ENCODE peak calls at places on chromosomes 6 and 20, in eight cellular contexts. C is left ventricle myocardium inferior; O is CD4-positive, CD25-positive, alpha-beta regulatory T cell; D is aorta; U is mammary epithelial cell; L is osteoblast; X is heart right ventricle; J is heart left ventricle. N is an unnamed sample.

GRCh38 chr6:148557796-148558457 is 188.9 kb upstream of the UST start:
- DNase-seq in C (no peak), O (peak; percentile 5), D (no peak), U (no peak), L (peak; percentile 62), X (no peak), J (no peak), N (no peak)

GRCh38 chr20:7980332-7981046 is 39.1 kb downstream of the TMX4 start:
- DNase-seq in C (no peak), O (peak; percentile 56), D (no peak), U (peak; percentile 50), L (no peak), X (no peak), J (no peak), N (no peak)

GRCh38 chr6:17820055-17820454 is 113.3 kb upstream of the NUP153 start:
- DNase-seq in C (no peak), O (no peak), D (no peak), U (no peak), L (no peak), X (no peak), J (no peak), N (no peak)

GRCh38 chr6:10429638-10430427 is 15.0 kb upstream of the TFAP2A start:
- DNase-seq in C (no peak), O (peak; percentile 33), D (no peak), U (peak; percentile 74), L (no peak), X (no peak), J (no peak), N (no peak)

GRCh38 chr20:8480597-8480996 is 348.5 kb downstream of the PLCB1 start:
- DNase-seq in C (no peak), O (no peak), D (no peak), U (no peak), L (no peak), X (no peak), J (no peak), N (no peak)

GRCh38 chr6:25052181-25052580 is 116.4 kb upstream of the RIPOR2 start:
- DNase-seq in C (no peak), O (no peak), D (no peak), U (peak; percentile 4), L (no peak), X (no peak), J (no peak), N (no peak)

GRCh38 chr6:9623228-9623832 is 791.5 kb downstream of the TFAP2A start:
- DNase-seq in C (no peak), O (no peak), D (no peak), U (no peak), L (no peak), X (no peak), J (no peak), N (no peak)

GRCh38 chr6:21033575-21034026 is 499.3 kb downstream of the CDKAL1 start:
- DNase-seq in C (peak; percentile 32), O (no peak), D (peak; percentile 65), U (peak; percentile 83), L (peak; percentile 58), X (peak; percentile 15), J (peak; percentile 23), N (no peak)

GRCh38 chr6:159036673-159037072 is 8.1 kb downstream of the TAGAP start:
- DNase-seq in C (no peak), O (no peak), D (no peak), U (no peak), L (peak; percentile 45), X (no peak), J (no peak), N (no peak)

GRCh38 chr6:159033160-159034049 is 11.4 kb downstream of the TAGAP start:
- DNase-seq in C (no peak), O (no peak), D (no peak), U (no peak), L (no peak), X (no peak), J (no peak), N (no peak)

GRCh38 chr6:159035891-159036290 is 8.9 kb downstream of the TAGAP start:
- DNase-seq in C (no peak), O (no peak), D (no peak), U (no peak), L (no peak), X (no peak), J (no peak), N (no peak)

GRCh38 chr6:159037746-159038290 is 7.0 kb downstream of the TAGAP start:
- DNase-seq in C (no peak), O (no peak), D (no peak), U (peak; percentile 17), L (no peak), X (no peak), J (no peak), N (no peak)

DNA sequence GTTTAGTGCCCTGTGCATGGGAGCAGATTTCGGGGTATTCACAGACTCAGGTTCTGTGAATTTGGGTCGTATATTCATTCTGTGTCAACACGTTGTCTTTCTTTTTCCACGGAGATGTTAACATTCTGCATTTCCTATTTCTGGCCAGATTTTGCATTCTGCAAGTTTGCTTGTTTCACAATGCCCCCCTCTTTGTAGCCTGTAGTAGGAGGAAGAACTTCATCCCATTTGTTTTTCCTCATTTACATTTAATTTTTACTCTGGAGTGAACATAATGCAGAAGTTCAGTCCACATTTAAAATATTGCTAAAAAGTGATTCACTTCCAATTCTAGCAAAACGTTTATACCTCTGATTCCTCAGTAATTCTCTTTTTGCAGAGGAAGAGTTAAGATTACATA is 13.0 kb downstream of the TAGAP start:
- DNase-seq in C (no peak), O (no peak), D (no peak), U (no peak), L (no peak), X (no peak), J (no peak), N (no peak)
- H3K4me3 ChIP-seq in C (no peak overlapping the region), O (no peak overlapping the region), D (no peak overlapping the region), U (no peak overlapping the region), L (no peak overlapping the region), X (no peak overlapping the region), J (no peak overlapping the region), N (no peak overlapping the region)

GRCh38 chr20:47335251-47336012 is 21.1 kb downstream of the ZMYND8 start:
- DNase-seq in C (no peak), O (no peak), D (no peak), U (no peak), L (no peak), X (no peak), J (no peak), N (no peak)

GRCh38 chr20:47338131-47338628 is 18.3 kb downstream of the ZMYND8 start:
- DNase-seq in C (peak; percentile 57), O (no peak), D (no peak), U (no peak), L (no peak), X (peak; percentile 47), J (no peak), N (no peak)

GRCh38 chr20:47334022-47334551 is 22.4 kb downstream of the ZMYND8 start:
- DNase-seq in C (no peak), O (no peak), D (no peak), U (peak; percentile 94), L (peak; percentile 84), X (no peak), J (no peak), N (no peak)

GRCh38 chr20:47337413-47337812 is 19.1 kb downstream of the ZMYND8 start:
- DNase-seq in C (no peak), O (no peak), D (no peak), U (no peak), L (no peak), X (no peak), J (no peak), N (no peak)

DNA sequence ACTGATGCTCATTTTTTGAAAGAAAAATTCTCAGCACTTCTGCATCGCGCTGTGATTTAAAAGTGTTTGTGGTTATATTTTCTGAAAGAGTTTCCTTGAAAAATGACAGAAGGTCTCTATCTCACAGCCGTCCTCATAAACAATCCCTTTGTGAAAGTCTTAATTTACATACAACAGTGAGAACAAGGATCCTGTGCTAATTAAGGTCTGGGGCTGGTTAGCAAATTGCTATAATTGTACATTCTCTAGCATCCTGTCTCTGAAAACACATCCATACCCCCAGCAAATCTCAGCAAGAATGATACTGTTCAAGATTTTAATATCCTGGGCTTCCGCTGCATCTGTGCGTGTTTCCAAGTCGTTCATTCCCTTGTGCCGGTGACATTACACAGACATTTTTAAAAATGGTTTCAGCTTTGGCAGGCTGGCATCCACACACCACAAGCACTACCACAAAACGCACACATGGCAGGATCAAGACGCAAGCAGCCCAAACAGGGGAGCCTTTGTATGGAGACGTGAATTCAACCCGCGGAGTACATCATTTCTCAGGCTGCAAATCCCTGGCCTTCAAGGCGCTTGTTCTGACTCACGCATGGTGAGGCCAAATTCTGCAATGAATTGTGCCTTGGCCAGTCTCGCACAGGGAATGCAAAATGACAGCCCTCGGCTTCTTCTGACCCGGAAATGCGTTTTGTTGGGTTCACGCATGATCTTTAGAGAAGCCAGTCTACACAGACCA is 20.3 kb downstream of the ZMYND8 start:
- DNase-seq in C (peak; percentile 53), O (no peak), D (peak; percentile 71), U (peak; percentile 83), L (peak; percentile 77), X (peak; percentile 55), J (no peak), N (no peak)
- H3K27ac ChIP-seq in C (peak overlapping the region; percentile 81), O (no peak overlapping the region), D (no peak overlapping the region), U (peak overlapping the region; percentile 81), L (peak overlapping the region; percentile 80), X (peak overlapping the region; percentile 74), J (peak overlapping the region; percentile 82), N (peak overlapping the region; percentile 23)

DNA sequence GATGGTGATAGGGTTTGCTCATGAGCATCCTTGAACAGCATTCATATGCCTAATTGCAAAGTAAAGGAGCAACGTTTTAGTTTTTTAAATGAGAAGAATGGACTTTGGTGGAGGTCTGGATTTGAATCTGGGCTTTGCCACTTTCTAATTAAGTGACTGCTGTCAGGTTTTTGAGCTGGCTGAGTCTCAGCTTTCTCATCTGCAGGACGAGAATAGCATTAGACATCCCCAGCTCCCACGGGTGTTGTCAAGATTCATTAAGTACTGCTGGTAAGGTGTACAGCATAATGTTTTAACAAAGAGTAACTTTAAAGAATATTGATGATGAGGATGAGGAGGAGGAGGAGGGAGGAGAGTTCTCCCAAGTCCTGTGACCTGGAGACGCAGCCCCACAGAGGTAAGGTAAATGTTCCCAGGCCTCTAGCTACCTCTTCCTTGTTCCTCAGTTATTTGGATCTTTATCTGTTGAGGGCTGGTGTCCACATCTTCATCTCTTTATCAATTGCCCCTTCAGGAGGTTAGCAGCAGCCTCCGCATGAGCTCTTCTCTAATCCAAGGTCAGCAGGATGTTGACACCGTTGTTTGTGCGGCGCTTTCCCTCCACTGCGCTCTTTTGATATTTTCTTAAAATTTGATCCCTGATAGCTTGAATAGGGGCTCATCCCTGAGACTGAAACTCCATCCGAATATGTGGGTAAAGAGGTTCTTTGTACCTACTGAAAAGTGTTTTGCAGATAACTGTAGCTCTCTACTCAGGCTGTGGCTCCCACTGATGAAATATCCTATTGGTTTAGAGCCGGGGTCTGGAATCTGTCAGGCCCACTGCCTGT is 362.2 kb downstream of the QKI start:
- DNase-seq in C (no peak), O (no peak), D (no peak), U (no peak), L (no peak), X (no peak), J (no peak), N (no peak)
- H3K36me3 ChIP-seq in C (no peaks in the 10 kb centered on the region), O (no peaks in the 10 kb centered on the region), D (no peaks in the 10 kb centered on the region), U (no peaks in the 10 kb centered on the region), L (no peaks in the 10 kb centered on the region), X (no peaks in the 10 kb centered on the region), J (no peaks in the 10 kb centered on the region), N (no peaks in the 10 kb centered on the region)

DNA sequence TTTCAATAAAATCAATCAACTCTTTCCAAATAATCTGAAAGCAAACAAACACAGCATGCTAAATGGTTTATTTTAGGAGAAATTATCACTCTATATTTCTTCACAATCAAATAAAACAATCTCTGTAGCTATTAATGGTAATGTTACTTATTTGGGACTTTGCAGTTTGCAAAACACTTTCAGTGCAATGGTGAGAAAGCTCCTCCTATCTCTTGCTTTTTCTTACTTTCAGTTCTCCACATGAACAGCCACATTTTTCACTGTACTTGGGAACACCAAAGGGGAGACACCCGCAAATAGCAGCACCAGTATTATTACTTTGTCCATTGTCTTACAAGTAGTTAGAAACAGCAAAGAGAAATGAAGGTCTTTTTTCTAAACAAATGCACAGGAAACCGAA is 92.4 kb downstream of the DST start:
- DNase-seq in C (no peak), O (no peak), D (no peak), U (no peak), L (no peak), X (no peak), J (no peak), N (no peak)
- H3K4me3 ChIP-seq in C (peak overlapping the region; percentile 25), O (no peak overlapping the region), D (no peak overlapping the region), U (no peak overlapping the region), L (no peak overlapping the region), X (no peak overlapping the region), J (no peak overlapping the region), N (no peak overlapping the region)

N was measured in pancreas.